ENCODE peak calls at places on chromosomes 1 and 21, in five cellular contexts. F is pancreas, W is AG09319, H is foreskin fibroblast, C is psoas muscle. T is an unnamed sample.

GRCh38 chr1:202599669-202600431 is 110.4 kb downstream of the SYT2 start:
- DNase-seq in F (no peak), W (peak; percentile 70), H (peak; percentile 92), C (peak; percentile 80), T (no peak)

GRCh38 chr1:163570061-163570460 is 248.3 kb downstream of the NUF2 start:
- DNase-seq in F (no peak), W (no peak), H (peak; percentile 9), C (no peak), T (no peak)

GRCh38 chr1:77476460-77476859 is 194.6 kb downstream of the AK5 start:
- DNase-seq in F (no peak), W (no peak), H (no peak), C (no peak), T (no peak)

GRCh38 chr1:178483251-178483957 is 13.4 kb downstream of the CLEC20A start:
- DNase-seq in F (no peak), W (no peak), H (no peak), C (no peak), T (no peak)

GRCh38 chr1:98201640-98202039 is 280.8 kb upstream of the DPYD start:
- DNase-seq in F (no peak), W (no peak), H (peak; percentile 60), C (no peak), T (peak; percentile 65)

GRCh38 chr1:88216441-88216840 is 467.6 kb upstream of the PKN2 start:
- DNase-seq in F (no peak), W (no peak), H (no peak), C (no peak), T (no peak)

GRCh38 chr1:69513621-69514020 is 54.1 kb upstream of the LRRC7 start:
- DNase-seq in F (no peak), W (no peak), H (peak; percentile 27), C (no peak), T (no peak)

GRCh38 chr1:184605941-184606340 is 148.7 kb downstream of the EDEM3 start:
- DNase-seq in F (no peak), W (no peak), H (peak; percentile 51), C (no peak), T (no peak)

GRCh38 chr1:171486048-171486519 is 754 bp downstream of the PRRC2C start:
- DNase-seq in F (no peak), W (peak; percentile 24), H (peak; percentile 73), C (no peak), T (peak; percentile 42)

GRCh38 chr1:178774263-178774662 is 49.2 kb downstream of the RALGPS2 start:
- DNase-seq in F (no peak), W (no peak), H (peak; percentile 37), C (no peak), T (no peak)

GRCh38 chr21:44874240-44874496 is 678 bp upstream of the PTTG1IP start:
- DNase-seq in F (no peak), W (no peak), H (no peak), C (no peak), T (no peak)

GRCh38 chr21:36948686-36949085 is 17.8 kb downstream of the HLCS start:
- DNase-seq in F (no peak), W (no peak), H (peak; percentile 7), C (no peak), T (no peak)

GRCh38 chr1:181676269-181676668 is 193.0 kb downstream of the CACNA1E start:
- DNase-seq in F (no peak), W (no peak), H (no peak), C (no peak), T (no peak)

GRCh38 chr1:113678159-113678469 is 81.2 kb downstream of the PHTF1 start:
- DNase-seq in F (no peak), W (no peak), H (no peak), C (no peak), T (no peak)

GRCh38 chr21:15731243-15731613 is 1.4 kb downstream of the USP25 start:
- DNase-seq in F (no peak), W (no peak), H (peak; percentile 51), C (no peak), T (no peak)

GRCh38 chr1:79848316-79848715 is 841.8 kb upstream of the ADGRL4 start:
- DNase-seq in F (no peak), W (no peak), H (no peak), C (no peak), T (no peak)

GRCh38 chr21:15444118-15444960 is 285.4 kb upstream of the USP25 start:
- DNase-seq in F (no peak), W (no peak), H (no peak), C (no peak), T (no peak)

GRCh38 chr1:66489146-66489545 is 44.8 kb upstream of the SGIP1 start:
- DNase-seq in F (no peak), W (no peak), H (peak; percentile 66), C (no peak), T (no peak)

GRCh38 chr1:18927082-18927653 is 24.8 kb upstream of the ALDH4A1 start:
- DNase-seq in F (no peak), W (no peak), H (no peak), C (no peak), T (no peak)

GRCh38 chr1:64920936-64921589 is 45.3 kb downstream of the JAK1 start:
- DNase-seq in F (no peak), W (no peak), H (peak; percentile 67), C (no peak), T (no peak)

GRCh38 chr21:45831991-45832740 is 149.4 kb upstream of the COL6A1 start:
- DNase-seq in F (no peak), W (no peak), H (peak; percentile 56), C (no peak), T (no peak)

GRCh38 chr21:34200288-34200905 is 127.0 kb downstream of the MRPS6 start:
- DNase-seq in F (no peak), W (no peak), H (no peak), C (peak; percentile 63), T (no peak)

GRCh38 chr1:11841245-11842153 is 6.1 kb downstream of the NPPA start:
- DNase-seq in F (no peak), W (no peak), H (no peak), C (no peak), T (no peak)

GRCh38 chr1:208148380-208148779 is 95.8 kb downstream of the PLXNA2 start:
- DNase-seq in F (no peak), W (no peak), H (no peak), C (no peak), T (no peak)

GRCh38 chr1:226185153-226186036 is 1.1 kb downstream of the ACBD3 start:
- DNase-seq in F (no peak), W (no peak), H (peak; percentile 42), C (no peak), T (no peak)

GRCh38 chr1:52672946-52673345 is 25.2 kb downstream of the COA7 start:
- DNase-seq in F (no peak), W (no peak), H (peak; percentile 30), C (no peak), T (no peak)

GRCh38 chr21:36125513-36126121 is 9.3 kb upstream of the CBR3 start:
- DNase-seq in F (no peak), W (no peak), H (peak; percentile 79), C (peak; percentile 66), T (no peak)

GRCh38 chr1:197632000-197632399 is 143.3 kb downstream of the DENND1B start:
- DNase-seq in F (no peak), W (no peak), H (no peak), C (no peak), T (no peak)

GRCh38 chr1:227215863-227216510 is 102.3 kb downstream of the CDC42BPA start:
- DNase-seq in F (no peak), W (no peak), H (no peak), C (no peak), T (no peak)

GRCh38 chr21:14560555-14560954 is 14.4 kb upstream of the SAMSN1 start:
- DNase-seq in F (no peak), W (no peak), H (no peak), C (no peak), T (no peak)

GRCh38 chr1:81699234-81699633 is 101.5 kb upstream of the ADGRL2 start:
- DNase-seq in F (no peak), W (no peak), H (peak; percentile 80), C (no peak), T (peak; percentile 16)

GRCh38 chr1:229447809-229448252 is 13.9 kb upstream of the ACTA1 start:
- DNase-seq in F (no peak), W (no peak), H (no peak), C (no peak), T (no peak)
- TF ChIP-seq CTCF in F (no peak), W (no peak), H (no peak), C (no peak), T (no peak)

DNA sequence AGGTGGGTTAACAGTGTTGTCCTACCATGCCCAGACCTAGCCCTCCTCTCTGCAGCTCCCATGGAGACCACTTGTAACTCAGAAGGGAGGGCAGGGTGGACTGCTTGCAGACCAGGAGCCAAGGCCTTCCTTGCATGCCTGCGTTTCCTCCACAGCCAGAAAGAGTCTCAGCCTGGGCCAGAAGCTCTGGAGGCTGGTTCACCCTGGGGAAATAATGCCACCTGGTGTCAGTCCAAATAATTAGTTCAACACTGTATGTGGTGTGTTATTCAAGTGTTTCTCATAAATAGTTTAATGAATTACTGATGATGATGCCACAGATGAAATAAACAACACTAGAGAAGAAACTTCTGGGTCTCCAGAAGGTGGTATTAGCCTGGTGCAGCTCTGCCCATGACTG is 16.9 kb upstream of the VANGL1 start:
- DNase-seq in F (no peak), W (no peak), H (no peak), C (no peak), T (no peak)
- TF ChIP-seq CTCF in F (no peak), W (no peak), H (peak; percentile 8), C (no peak), T (no peak)

GRCh38 chr21:30829659-30830058 is at the start of gene KRTAP7-1:
- DNase-seq in F (no peak), W (no peak), H (no peak), C (no peak), T (no peak)

GRCh38 chr21:30831194-30831765 is 1.7 kb upstream of the KRTAP7-1 start:
- DNase-seq in F (no peak), W (no peak), H (peak; percentile 8), C (no peak), T (no peak)
- TF ChIP-seq CTCF in F (peak; percentile 8), W (no peak), H (peak; percentile 19), C (peak; percentile 25), T (peak; percentile 9)

GRCh38 chr1:35563166-35563565 is 5.6 kb downstream of the NCDN start:
- DNase-seq in F (no peak), W (no peak), H (no peak), C (peak; percentile 28), T (no peak)

GRCh38 chr1:35567947-35568558 is 5.1 kb upstream of the TFAP2E start:
- DNase-seq in F (no peak), W (no peak), H (no peak), C (no peak), T (no peak)

GRCh38 chr1:35564037-35564883 is 6.7 kb downstream of the NCDN start:
- DNase-seq in F (peak; percentile 84), W (peak; percentile 57), H (peak; percentile 89), C (peak; percentile 85), T (no peak)

GRCh38 chr1:35565742-35566133 is 7.4 kb upstream of the TFAP2E start:
- DNase-seq in F (no peak), W (no peak), H (no peak), C (peak; percentile 46), T (no peak)

GRCh38 chr1:35564884-35565741 is 7.5 kb downstream of the NCDN start:
- DNase-seq in F (no peak), W (no peak), H (no peak), C (peak; percentile 35), T (no peak)
- TF ChIP-seq CTCF in F (no peak), W (no peak), H (no peak), C (no peak), T (no peak)

T was measured in AG04449.